ENCODE peak calls at places on chromosomes 1 and 21, in seven cellular contexts. X is tibial artery, M is Peyer's patch, O is psoas muscle, F is fibroblast of lung, I is stomach, Y is OCI-LY7. J is an unnamed sample. For H3K36me3 and H3K9me3, the result is how much of the 10 kb centered on the place peaks cover.

GRCh38 chr1:26538480-26539412 is 9.2 kb downstream of the RPS6KA1 start:
- DNase-seq in X (no peak), M (peak), O (no peak), F (peak), I (peak), Y (peak), J (peak)

GRCh38 chr21:32330784-32331311 is 32.2 kb downstream of the MRAP start:
- DNase-seq in X (no peak), M (no peak), O (no peak), F (no peak), I (no peak), Y (no peak), J (no peak)

GRCh38 chr1:20248954-20249612 is 41.6 kb upstream of the VWA5B1 start:
- DNase-seq in X (no peak), M (no peak), O (no peak), F (no peak), I (no peak), Y (peak), J (no peak)

GRCh38 chr1:2468041-2468472 is 8.0 kb upstream of the PLCH2 start:
- DNase-seq in X (no peak), M (no peak), O (no peak), F (peak), I (no peak), Y (peak), J (no peak)

GRCh38 chr1:165696625-165697100 is 1.7 kb downstream of the ALDH9A1 start:
- DNase-seq in X (no peak), M (no peak), O (no peak), F (peak), I (no peak), Y (no peak), J (peak)

GRCh38 chr1:31263408-31263807 is 23.7 kb upstream of the NKAIN1 start:
- DNase-seq in X (no peak), M (no peak), O (no peak), F (no peak), I (no peak), Y (no peak), J (no peak)

GRCh38 chr1:207920481-207921050 is 9.6 kb upstream of the CD34 start:
- DNase-seq in X (no peak), M (no peak), O (no peak), F (no peak), I (no peak), Y (no peak), J (no peak)

GRCh38 chr1:84450916-84451315 is 28.1 kb upstream of the RPF1 start:
- DNase-seq in X (no peak), M (no peak), O (no peak), F (no peak), I (no peak), Y (no peak), J (no peak)

GRCh38 chr1:165109013-165109412 is 247.5 kb downstream of the LMX1A start:
- DNase-seq in X (no peak), M (no peak), O (no peak), F (no peak), I (no peak), Y (no peak), J (no peak)

GRCh38 chr21:44912158-44912473 is 8.6 kb downstream of the ITGB2 start:
- DNase-seq in X (no peak), M (no peak), O (no peak), F (no peak), I (no peak), Y (no peak), J (no peak)

GRCh38 chr21:31366825-31367224 is 22.8 kb upstream of the TIAM1 start:
- DNase-seq in X (no peak), M (no peak), O (no peak), F (peak), I (peak), Y (no peak), J (peak)

GRCh38 chr1:30988045-30988444 is 77.5 kb downstream of the PUM1 start:
- DNase-seq in X (no peak), M (no peak), O (no peak), F (no peak), I (no peak), Y (no peak), J (no peak)

GRCh38 chr1:59146651-59147358 is 150.1 kb upstream of the FGGY start:
- DNase-seq in X (peak), M (peak), O (peak), F (peak), I (peak), Y (no peak), J (peak)

GRCh38 chr1:246784621-246785535 is 60.7 kb downstream of the SCCPDH start:
- DNase-seq in X (peak), M (no peak), O (no peak), F (peak), I (no peak), Y (no peak), J (no peak)

GRCh38 chr1:109161836-109162606 is 48.1 kb downstream of the ELAPOR1 start:
- DNase-seq in X (peak), M (peak), O (no peak), F (peak), I (no peak), Y (no peak), J (peak)

GRCh38 chr1:210233495-210234253 is 1.1 kb downstream of the SERTAD4 start:
- DNase-seq in X (peak), M (no peak), O (no peak), F (peak), I (peak), Y (no peak), J (peak)

GRCh38 chr1:201123866-201124265 is 3.1 kb downstream of the ASCL5 start:
- DNase-seq in X (no peak), M (no peak), O (no peak), F (no peak), I (no peak), Y (no peak), J (no peak)

DNA sequence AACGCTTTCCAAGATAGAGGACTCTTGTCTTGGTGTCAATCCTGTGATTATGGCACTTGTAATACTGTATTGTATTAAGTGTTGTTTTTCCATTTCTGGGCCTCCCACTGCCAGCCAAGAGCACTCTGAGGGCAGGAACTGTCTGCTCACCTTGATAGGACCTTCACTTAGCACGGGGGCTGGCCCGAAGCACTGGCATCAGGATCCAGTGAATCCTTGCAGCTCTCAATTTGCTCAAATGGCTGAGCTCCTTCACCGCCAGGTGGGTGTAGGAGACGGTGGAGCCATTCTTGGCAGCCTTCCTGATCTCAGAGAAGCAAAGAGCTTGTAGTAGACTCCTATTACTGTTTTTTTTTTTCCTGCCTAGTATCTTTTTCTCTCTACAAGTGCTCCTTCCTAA is 17.7 kb downstream of the MECR start:
- DNase-seq in X (no peak), M (no peak), O (no peak), F (no peak), I (no peak), Y (no peak), J (no peak)
- H3K36me3 ChIP-seq in X (half or more), M (under half), O (under half), F (under half), I (under half), Y (under half), J (under half)

GRCh38 chr1:179023946-179024345 is 1.7 kb upstream of the FAM20B start:
- DNase-seq in X (no peak), M (no peak), O (no peak), F (no peak), I (no peak), Y (no peak), J (no peak)

GRCh38 chr1:179029293-179029692 is 3.6 kb downstream of the FAM20B start:
- DNase-seq in X (no peak), M (no peak), O (no peak), F (no peak), I (no peak), Y (peak), J (no peak)

GRCh38 chr1:179025125-179025974 is at the start of gene FAM20B:
- DNase-seq in X (peak), M (peak), O (peak), F (peak), I (peak), Y (peak), J (peak)

GRCh38 chr1:179026813-179027664 is 1.3 kb downstream of the FAM20B start:
- DNase-seq in X (no peak), M (no peak), O (no peak), F (no peak), I (no peak), Y (no peak), J (no peak)

DNA sequence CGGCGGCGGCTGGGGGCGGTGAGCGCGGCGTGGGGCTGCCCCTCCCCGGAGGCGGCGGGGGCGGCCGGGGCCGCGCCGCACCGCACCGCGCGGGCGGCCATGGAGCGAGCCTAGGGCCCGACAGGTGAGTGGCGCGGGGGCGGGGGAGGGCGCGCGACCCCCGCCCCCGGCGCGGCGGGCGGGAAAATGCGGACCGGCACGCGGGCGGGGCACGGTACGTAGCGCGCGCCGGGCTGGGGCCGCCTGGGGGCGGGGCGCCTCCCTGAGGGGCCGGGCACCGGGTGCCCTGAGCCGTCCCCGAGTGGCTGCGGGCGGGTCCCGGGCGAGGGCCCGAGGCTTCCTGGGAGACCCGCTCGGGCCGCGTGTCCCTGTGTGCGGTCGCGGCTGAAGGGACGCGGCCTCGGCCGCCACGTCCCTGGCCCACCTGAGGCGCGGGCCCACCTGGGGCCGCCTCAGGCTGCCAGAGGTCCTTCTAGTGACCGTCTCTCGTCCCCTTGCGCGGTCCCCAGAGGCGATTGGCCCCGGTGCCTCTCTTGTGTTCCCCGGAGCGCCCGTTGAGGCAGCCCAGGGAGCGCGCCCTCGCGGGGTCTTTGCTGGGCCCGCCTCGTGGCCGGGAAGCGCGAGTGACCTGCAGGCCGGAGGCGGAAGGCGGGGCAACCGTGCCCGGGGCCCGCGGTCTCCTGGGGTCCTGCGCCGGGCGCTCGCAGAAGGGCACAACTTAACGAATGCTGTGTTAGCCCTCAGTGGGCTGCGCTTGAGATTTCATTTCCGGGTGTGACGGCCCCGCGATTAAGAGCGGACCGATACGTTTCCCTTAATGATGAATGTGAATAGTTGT is 500 bp downstream of the FAM20B start:
- DNase-seq in X (peak), M (peak), O (peak), F (peak), I (peak), Y (peak), J (peak)
- H3K9me3 ChIP-seq in X (under half), M (under half), O (under half), F (under half), I (under half), Y (under half), J (under half)

DNA sequence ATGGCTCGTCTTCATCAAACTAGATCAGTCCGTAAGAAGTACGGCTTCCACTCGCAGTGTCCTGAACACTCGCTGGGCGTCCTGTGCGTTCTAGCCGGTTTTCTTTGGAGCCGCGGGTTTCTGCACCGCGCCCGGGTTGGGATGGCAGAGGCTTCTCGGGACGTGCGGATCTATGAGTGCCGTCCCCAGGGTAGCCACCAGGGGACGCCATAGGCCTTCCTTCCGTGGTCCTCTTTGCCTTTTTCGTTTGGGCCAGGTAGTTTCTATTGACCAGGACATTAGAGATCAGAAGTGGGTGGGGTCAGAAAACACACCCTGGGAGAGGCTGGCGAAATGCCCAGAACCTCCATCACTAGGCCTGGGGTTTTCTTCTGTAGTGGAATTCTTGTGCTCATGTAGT is 273.8 kb downstream of the FAM72C start:
- DNase-seq in X (no peak), M (peak), O (no peak), F (no peak), I (peak), Y (peak), J (peak)
- H3K36me3 ChIP-seq in X (under half), M (under half), O (under half), F (under half), I (under half), Y (under half), J (under half)

DNA sequence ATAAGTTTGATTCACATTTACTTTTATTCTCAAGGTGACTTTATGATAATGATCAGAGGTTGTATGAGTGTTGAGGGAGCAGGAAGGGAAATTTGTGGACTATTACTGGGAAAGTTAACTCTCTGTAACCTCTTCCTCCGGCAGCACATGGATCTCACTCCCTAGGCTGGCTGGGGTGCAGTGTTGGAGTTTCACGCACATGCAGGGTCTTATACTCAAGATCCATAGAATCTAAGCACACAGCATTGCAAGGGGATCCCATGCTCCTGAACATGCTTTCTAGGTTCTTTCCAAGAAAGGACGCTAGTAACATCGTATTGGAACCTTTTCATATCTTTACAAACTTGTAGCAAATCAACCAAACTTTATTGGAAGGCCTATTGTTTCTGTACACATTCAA is 757.6 kb upstream of the TPTE start:
- DNase-seq in X (no peak), M (no peak), O (no peak), F (no peak), I (no peak), Y (no peak), J (no peak)
- H3K9me3 ChIP-seq in X (under half), M (under half), O (under half), F (under half), I (half or more), Y (under half), J (under half)

DNA sequence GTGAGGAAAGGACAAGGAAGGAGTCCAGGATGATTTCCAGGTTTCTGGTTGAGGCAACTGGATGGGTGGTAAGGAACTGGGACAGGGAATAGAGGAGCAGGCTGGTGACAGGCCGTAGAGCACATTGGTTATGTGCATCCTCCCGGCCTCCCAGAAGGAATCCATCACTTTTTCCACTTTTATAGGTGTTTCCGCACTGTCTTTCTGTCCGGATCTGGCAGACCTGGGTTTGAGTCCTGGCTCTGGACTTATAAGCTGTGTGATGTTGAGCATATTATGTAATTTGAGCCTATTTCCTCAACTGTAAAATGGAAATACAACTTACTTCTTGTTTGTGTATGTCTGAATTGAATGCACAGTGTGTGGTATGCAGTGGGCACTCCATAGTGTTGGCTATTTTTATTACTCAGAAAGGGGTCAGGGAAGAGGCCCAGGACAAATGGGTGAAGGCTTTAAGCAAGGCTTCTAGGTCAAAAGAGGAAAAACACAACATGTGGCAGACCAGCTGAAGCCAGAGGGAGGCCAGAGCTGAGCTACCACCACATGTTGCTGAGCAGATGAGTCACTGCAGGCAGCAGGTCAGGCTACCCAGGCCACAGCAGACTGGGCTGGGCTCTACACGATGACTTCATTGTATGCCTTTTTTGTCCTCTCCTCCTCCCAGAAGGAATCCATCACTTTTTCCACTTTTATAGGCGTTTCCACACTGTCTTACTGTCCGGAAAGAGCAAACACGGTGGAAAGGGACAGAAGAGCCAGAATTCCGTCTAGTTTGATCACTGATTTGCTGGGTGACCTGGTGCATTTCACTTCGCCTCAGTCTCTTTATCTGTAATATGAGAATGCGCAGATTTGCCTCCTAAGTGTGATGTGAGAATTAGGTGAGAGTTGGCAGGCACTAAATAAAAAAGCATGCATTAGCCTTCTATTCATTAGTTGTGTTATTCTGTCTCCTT is 791 bp upstream of the MAST2 start:
- DNase-seq in X (peak), M (peak), O (peak), F (peak), I (peak), Y (peak), J (peak)
- H3K36me3 ChIP-seq in X (under half), M (under half), O (under half), F (under half), I (under half), Y (under half), J (under half)

DNA sequence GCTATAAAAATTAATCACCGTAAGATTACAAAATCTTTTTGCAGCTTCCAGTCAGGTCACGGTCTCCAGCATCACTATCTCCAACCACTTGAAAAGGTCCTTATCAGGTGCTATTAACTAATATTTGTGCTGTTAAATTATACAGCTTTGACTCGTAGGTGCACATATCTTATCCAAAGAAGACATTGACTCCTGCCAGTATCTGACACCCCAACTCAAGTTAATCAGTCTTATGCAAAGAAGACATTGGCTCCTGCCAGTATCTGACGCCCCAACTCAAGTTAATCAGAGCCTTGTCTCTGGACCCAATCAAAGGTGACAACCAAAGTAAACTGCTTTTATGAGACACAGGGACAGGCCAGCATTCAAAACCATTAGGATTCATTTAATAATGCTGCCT is 19.9 kb upstream of the LYPD8 start:
- DNase-seq in X (no peak), M (peak), O (no peak), F (no peak), I (no peak), Y (no peak), J (no peak)
- H3K9me3 ChIP-seq in X (under half), M (under half), O (under half), F (under half), I (under half), Y (under half), J (under half)

J was measured in MG63.